ENCODE peak calls at places on chromosomes 1 and 21, in nine cellular contexts. L, K, T, G, P, C, I, B and J are unnamed samples. For H3K4me1, the result is how much of the 10 kb centered on the place peaks cover.

GRCh38 chr1:24828887-24829192 is 83.6 kb downstream of the CLIC4 start:
- DNase-seq in L (no peak), K (no peak), T (no peak), G (no peak), P (no peak), C (no peak), I (no peak), B (no peak), J (no peak)

GRCh38 chr1:156584813-156585212 is 5.3 kb downstream of the TTC24 start:
- DNase-seq in L (no peak), K (no peak), T (no peak), G (no peak), P (no peak), C (no peak), I (no peak), B (no peak), J (no peak)

GRCh38 chr1:90616395-90616794 is 100.7 kb downstream of the BARHL2 start:
- DNase-seq in L (no peak), K (no peak), T (peak), G (no peak), P (no peak), C (no peak), I (no peak), B (no peak), J (no peak)

GRCh38 chr1:14017531-14017961 is 317.6 kb downstream of the PRDM2 start:
- DNase-seq in L (no peak), K (no peak), T (no peak), G (peak), P (no peak), C (peak), I (no peak), B (no peak), J (peak)

GRCh38 chr1:151619489-151620093 is 7.7 kb downstream of the SNX27 start:
- DNase-seq in L (no peak), K (no peak), T (no peak), G (no peak), P (no peak), C (no peak), I (peak), B (no peak), J (no peak)

GRCh38 chr1:33118274-33118673 is 37.3 kb downstream of the AZIN2 start:
- DNase-seq in L (no peak), K (no peak), T (no peak), G (no peak), P (no peak), C (no peak), I (no peak), B (no peak), J (no peak)

GRCh38 chr21:32192291-32192690 is 86.6 kb downstream of the MIS18A start:
- DNase-seq in L (no peak), K (no peak), T (no peak), G (no peak), P (no peak), C (no peak), I (no peak), B (no peak), J (no peak)

GRCh38 chr1:23798662-23799142 is 1.9 kb downstream of the GALE start:
- DNase-seq in L (peak), K (no peak), T (no peak), G (peak), P (no peak), C (peak), I (no peak), B (no peak), J (no peak)

GRCh38 chr1:109537450-109538178 is 2.1 kb upstream of the GPR61 start:
- DNase-seq in L (no peak), K (no peak), T (no peak), G (no peak), P (no peak), C (no peak), I (no peak), B (no peak), J (no peak)

GRCh38 chr1:173213665-173214064 is 6.5 kb upstream of the TNFSF4 start:
- DNase-seq in L (no peak), K (no peak), T (no peak), G (no peak), P (no peak), C (no peak), I (no peak), B (no peak), J (no peak)

GRCh38 chr1:151763990-151764389 is 694 bp upstream of the MRPL9 start:
- DNase-seq in L (no peak), K (no peak), T (no peak), G (no peak), P (no peak), C (no peak), I (no peak), B (no peak), J (no peak)

GRCh38 chr21:15631342-15631741 is 98.4 kb upstream of the USP25 start:
- DNase-seq in L (no peak), K (no peak), T (no peak), G (no peak), P (no peak), C (no peak), I (peak), B (no peak), J (no peak)

GRCh38 chr1:229448845-229449244 is 15.0 kb upstream of the ACTA1 start:
- DNase-seq in L (no peak), K (no peak), T (no peak), G (no peak), P (no peak), C (no peak), I (no peak), B (no peak), J (no peak)

GRCh38 chr21:38815060-38815405 is 9.3 kb downstream of the ETS2 start:
- DNase-seq in L (no peak), K (no peak), T (no peak), G (no peak), P (no peak), C (no peak), I (peak), B (no peak), J (no peak)

GRCh38 chr1:10664251-10664650 is 132.2 kb downstream of the CASZ1 start:
- DNase-seq in L (peak), K (no peak), T (peak), G (no peak), P (no peak), C (peak), I (no peak), B (no peak), J (no peak)

GRCh38 chr1:10667815-10668214 is 128.6 kb downstream of the CASZ1 start:
- DNase-seq in L (no peak), K (no peak), T (no peak), G (no peak), P (no peak), C (no peak), I (no peak), B (no peak), J (no peak)

GRCh38 chr1:10665226-10665625 is 131.2 kb downstream of the CASZ1 start:
- DNase-seq in L (no peak), K (no peak), T (no peak), G (no peak), P (no peak), C (no peak), I (no peak), B (no peak), J (no peak)

GRCh38 chr1:10668241-10668761 is 128.1 kb downstream of the CASZ1 start:
- DNase-seq in L (no peak), K (no peak), T (no peak), G (no peak), P (no peak), C (no peak), I (no peak), B (no peak), J (no peak)

DNA sequence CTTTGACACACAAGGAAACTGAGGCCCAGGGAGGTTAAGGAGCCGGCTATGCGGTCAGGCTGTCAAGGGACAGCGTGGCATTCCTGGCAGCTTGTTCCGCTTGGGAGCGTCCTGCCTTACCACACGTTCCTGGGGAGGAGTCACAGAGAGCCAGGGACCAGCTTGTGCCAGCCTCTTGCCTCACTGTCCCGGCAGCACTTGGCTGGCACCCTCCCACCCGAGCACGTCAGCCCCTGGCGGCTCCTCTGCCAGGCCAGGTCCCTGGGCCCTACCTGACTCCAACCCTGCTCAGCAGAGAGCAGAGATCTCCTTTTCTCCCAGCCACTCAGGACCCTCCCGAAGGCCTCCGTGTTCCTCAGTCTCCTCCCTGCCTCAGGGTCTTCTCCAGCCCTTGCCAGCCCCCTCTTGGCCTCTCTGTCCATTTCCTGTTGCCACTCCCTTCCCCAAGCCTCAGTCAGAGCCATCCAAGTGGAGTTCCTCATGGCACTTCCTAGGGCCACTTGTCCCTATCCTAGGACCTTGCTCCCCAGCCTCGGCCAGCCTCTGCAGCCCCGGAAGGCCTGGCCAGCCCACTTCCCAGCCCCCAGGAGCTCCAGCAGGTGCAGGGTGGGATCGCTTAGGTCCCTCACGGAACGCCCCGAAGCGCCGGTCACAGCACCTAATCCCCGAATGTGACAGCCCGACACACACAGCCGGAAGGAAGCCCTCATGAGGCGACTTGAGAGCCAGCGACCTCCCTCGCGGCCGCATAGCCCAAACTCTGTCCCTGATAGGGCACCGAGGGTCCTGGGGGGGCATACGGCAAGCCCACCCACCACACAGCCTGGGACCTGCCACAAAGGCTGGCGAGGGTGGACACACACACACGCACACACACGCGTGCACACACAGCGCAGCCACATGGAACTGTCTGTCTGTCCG is 130.3 kb downstream of the CASZ1 start:
- DNase-seq in L (no peak), K (peak), T (no peak), G (peak), P (peak), C (peak), I (no peak), B (no peak), J (peak)
- TF ChIP-seq POLR2A in L (no peak), K (no peak), T (no peak), G (no peak), P (no peak), C (no peak), I (no peak), B (no peak), J (no peak)

DNA sequence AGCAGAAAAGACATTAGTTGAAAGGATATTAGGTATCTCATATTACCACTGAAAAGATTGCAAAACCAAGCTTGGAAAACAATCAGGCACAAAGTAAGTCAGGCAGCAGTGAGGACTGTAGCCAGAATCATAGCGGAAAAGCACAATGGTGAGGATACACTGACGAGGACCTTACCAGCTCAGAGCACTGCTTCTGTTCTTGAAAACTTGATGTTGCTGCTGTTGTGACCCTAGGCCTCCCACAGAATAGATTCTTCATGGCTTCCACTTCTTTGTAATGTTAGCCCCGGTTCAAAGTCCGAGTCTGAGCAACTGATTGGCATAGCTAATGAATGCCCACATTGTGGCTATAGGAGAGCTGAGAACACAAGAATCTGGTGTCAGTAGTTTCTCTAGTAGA is 45.2 kb upstream of the LRRC8C start:
- DNase-seq in L (no peak), K (no peak), T (no peak), G (no peak), P (no peak), C (no peak), I (no peak), B (no peak), J (no peak)
- H3K4me1 ChIP-seq in L (under half), K (under half), T (under half), G (under half), P (under half), C (under half), I (under half), B (under half), J (under half)

DNA sequence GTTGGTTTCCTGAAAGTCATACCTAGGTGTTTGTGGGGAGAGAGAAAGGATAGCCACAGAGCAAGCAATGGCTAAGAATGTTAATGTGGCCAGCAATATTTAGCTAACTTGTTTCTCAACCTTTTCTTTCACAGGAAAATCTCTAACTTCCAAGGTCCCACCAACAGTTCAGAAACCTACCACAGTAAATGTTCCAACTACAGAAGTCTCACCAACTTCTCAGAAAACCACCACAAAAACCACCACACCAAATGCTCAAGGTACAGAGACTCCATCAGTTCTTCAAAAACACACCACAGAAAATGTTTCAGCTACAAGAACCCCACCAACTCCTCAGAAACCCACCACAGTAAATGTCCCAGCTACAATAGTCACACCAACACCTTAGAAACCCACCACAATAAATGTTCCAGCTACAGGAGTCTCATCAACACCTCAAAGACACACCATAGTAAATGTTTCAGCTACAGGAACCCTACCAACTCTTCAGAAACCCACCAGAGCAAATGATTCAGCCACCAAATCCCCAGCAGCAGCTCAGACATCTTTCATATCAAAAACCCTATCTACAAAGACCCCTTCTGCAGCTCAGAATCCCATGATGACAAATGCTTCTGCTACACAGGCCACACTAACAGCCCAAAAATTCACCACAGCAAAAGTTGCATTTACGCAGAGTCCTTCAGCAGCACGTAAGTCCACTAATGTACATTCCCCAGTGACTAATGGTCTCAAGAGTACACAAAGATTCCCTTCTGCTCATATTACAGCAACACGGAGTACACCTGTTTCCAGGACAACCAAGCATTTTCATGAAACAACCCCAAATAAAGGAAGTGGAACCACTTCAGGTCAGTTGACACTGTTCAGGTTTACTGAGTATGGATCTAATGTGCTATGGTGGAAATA is 15.3 kb downstream of the CD55 start:
- DNase-seq in L (no peak), K (no peak), T (no peak), G (no peak), P (no peak), C (no peak), I (peak), B (no peak), J (peak)
- TF ChIP-seq POLR2A in L (no peak), K (no peak), T (no peak), G (no peak), P (no peak), C (no peak), I (peak), B (no peak), J (no peak)

GRCh38 chr1:208206092-208206698 is 38.0 kb downstream of the PLXNA2 start:
- DNase-seq in L (no peak), K (no peak), T (no peak), G (no peak), P (no peak), C (no peak), I (no peak), B (no peak), J (no peak)

GRCh38 chr1:208209286-208209685 is 34.9 kb downstream of the PLXNA2 start:
- DNase-seq in L (no peak), K (peak), T (no peak), G (no peak), P (no peak), C (no peak), I (no peak), B (no peak), J (peak)

GRCh38 chr1:208207388-208208131 is 36.6 kb downstream of the PLXNA2 start:
- DNase-seq in L (no peak), K (peak), T (peak), G (no peak), P (no peak), C (peak), I (peak), B (no peak), J (peak)

GRCh38 chr1:208209896-208210589 is 34.1 kb downstream of the PLXNA2 start:
- DNase-seq in L (no peak), K (no peak), T (no peak), G (no peak), P (no peak), C (no peak), I (no peak), B (no peak), J (no peak)

DNA sequence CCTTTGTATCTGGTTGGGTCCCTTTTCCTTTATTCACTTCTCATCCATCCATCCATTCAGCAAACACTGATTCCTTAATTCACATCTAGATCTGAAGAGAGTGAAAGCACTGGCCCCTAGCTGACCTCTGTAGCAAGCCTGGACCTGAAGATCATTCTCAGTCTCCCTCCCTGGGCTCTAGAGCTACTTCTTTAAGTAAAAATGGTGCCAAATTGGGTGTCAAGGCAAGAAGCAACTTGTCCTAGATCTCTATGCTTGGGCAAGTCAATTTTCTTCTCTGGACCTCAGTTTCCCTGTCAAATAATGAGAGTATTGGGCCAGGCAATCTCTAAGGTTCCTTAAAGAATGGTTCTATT is 36.1 kb downstream of the PLXNA2 start:
- DNase-seq in L (no peak), K (no peak), T (no peak), G (no peak), P (no peak), C (no peak), I (no peak), B (no peak), J (no peak)
- H3K4me1 ChIP-seq in L (under half), K (under half), T (under half), G (under half), P (under half), C (half or more), I (under half), B (under half), J (half or more)

GRCh38 chr1:236688705-236689104 is 2.4 kb downstream of the ACTN2 start:
- DNase-seq in L (no peak), K (no peak), T (no peak), G (no peak), P (no peak), C (no peak), I (no peak), B (no peak), J (no peak)
- TF ChIP-seq POLR2A in L (no peak), K (no peak), T (no peak), G (no peak), P (no peak), C (no peak), I (no peak), B (no peak), J (no peak)

DNA sequence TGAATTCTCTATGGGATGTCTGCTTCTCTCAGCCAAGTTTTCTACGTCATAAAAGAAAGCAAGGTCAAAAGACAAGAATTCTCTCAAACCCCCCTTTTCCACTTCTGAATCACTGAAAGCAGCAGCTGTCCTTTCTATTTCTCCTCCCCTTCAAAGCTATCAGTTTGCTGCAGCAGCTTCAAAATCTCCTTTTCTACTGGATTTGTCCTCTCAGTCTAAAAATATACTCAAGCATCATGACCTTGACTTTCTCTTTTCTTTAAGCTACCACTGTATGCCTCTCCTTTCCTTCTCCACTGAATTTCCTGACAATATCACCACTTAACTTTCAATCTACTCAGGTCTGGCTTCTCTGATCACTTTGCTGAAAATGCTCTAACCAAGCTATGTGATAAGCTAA is 1.9 kb downstream of the WDR64 start:
- DNase-seq in L (no peak), K (no peak), T (no peak), G (no peak), P (no peak), C (no peak), I (no peak), B (no peak), J (no peak)
- H3K4me1 ChIP-seq in L (under half), K (under half), T (under half), G (under half), P (under half), C (under half), I (under half), B (under half), J (under half)